ENCODE peak calls at places on chromosomes 12 and 14, in ten cellular contexts. F is choroid plexus epithelial cell; P is stomach; Q is effector memory CD8-positive, alpha-beta T cell; T is activated CD4-positive, CD25-positive, alpha-beta regulatory T cell treated with anti-CD3 and anti-CD28 coated beads, Interleukin-2, amount 50 U/mL, for 16 hours; Y is activated CD8-positive, alpha-beta memory T cell treated with anti-CD3 and anti-CD28 coated beads for 4 hours; J is stimulated activated CD8-positive, alpha-beta memory T cell treated with anti-CD3 and anti-CD28 coated beads, Interleukin-7, amount 100 ng/mL, for 1 hour; E is cardiac muscle cell; Z is occipital lobe; M is GDM1. S is an unnamed sample.

GRCh38 chr12:52015393-52016081 is 8.8 kb downstream of the TAMALIN start:
- DNase-seq in F (no peak), E (no peak), J (no peak), M (no peak), Y (no peak), T (no peak), Q (no peak), Z (peak; percentile 49), P (no peak), S (no peak)

GRCh38 chr14:36625014-36625413 is 36.6 kb upstream of the PAX9 start:
- DNase-seq in Q (no peak), P (no peak), M (no peak), E (no peak), T (no peak), Z (no peak), F (no peak), J (no peak), Y (no peak), S (no peak)

GRCh38 chr12:71746983-71747611 is 7.6 kb upstream of the RAB21 start:
- DNase-seq in E (peak; percentile 68), P (peak; percentile 33), T (peak; percentile 22), Z (peak; percentile 4), M (peak; percentile 42), Q (peak; percentile 52), F (peak; percentile 82), J (peak; percentile 10), Y (no peak), S (peak; percentile 71)

GRCh38 chr12:123973552-123974341 is 732 bp downstream of the ZNF664 start:
- DNase-seq in Y (no peak), M (no peak), P (peak; percentile 52), F (no peak), Q (no peak), E (peak; percentile 73), Z (peak; percentile 25), J (no peak), T (no peak), S (no peak)

GRCh38 chr12:93848453-93849120 is 171.4 kb downstream of the CRADD start:
- DNase-seq in P (no peak), T (no peak), Y (no peak), Q (no peak), F (no peak), Z (no peak), M (peak; percentile 66), E (no peak), J (no peak), S (no peak)

GRCh38 chr12:111076199-111076598 is 155.8 kb upstream of the MYL2 start:
- DNase-seq in T (no peak), E (no peak), F (no peak), Y (no peak), J (no peak), Q (no peak), P (no peak), Z (no peak), M (no peak), S (no peak)

GRCh38 chr12:44842669-44843068 is 33.4 kb downstream of the NELL2 start:
- DNase-seq in Y (no peak), M (no peak), F (no peak), Q (no peak), Z (no peak), E (no peak), J (no peak), P (no peak), T (no peak), S (no peak)

GRCh38 chr12:85130631-85131030 is 94.5 kb downstream of the LRRIQ1 start:
- DNase-seq in Q (no peak), M (no peak), F (peak; percentile 23), Y (no peak), E (no peak), Z (no peak), P (no peak), J (no peak), T (no peak), S (peak; percentile 2)

GRCh38 chr12:108589028-108589839 is 8.7 kb downstream of the TMEM119 start:
- DNase-seq in Q (no peak), Y (no peak), F (peak; percentile 74), E (no peak), P (no peak), T (no peak), Z (no peak), M (no peak), J (no peak), S (no peak)

GRCh38 chr12:54984602-54985376 is at the start of gene TESPA1:
- DNase-seq in Y (peak; percentile 78), T (peak; percentile 69), F (no peak), P (peak; percentile 54), E (no peak), Z (no peak), M (peak; percentile 90), Q (peak; percentile 79), J (peak; percentile 55), S (no peak)

GRCh38 chr12:60290532-60290931 is 694.7 kb downstream of the SLC16A7 start:
- DNase-seq in Z (no peak), M (no peak), P (no peak), F (no peak), E (no peak), Q (no peak), Y (no peak), T (no peak), J (no peak), S (no peak)

GRCh38 chr12:77667101-77667500 is 163.6 kb upstream of the NAV3 start:
- DNase-seq in F (peak; percentile 94), T (no peak), Q (no peak), Y (no peak), M (no peak), J (no peak), E (no peak), Z (no peak), P (no peak), S (no peak)

GRCh38 chr14:69879175-69880047 is at the start of gene SMOC1:
- DNase-seq in T (no peak), Y (no peak), F (peak; percentile 94), J (no peak), Z (peak; percentile 40), M (no peak), Q (no peak), P (peak; percentile 76), E (peak; percentile 90), S (peak; percentile 2)

GRCh38 chr12:14836336-14837210 is 6.8 kb downstream of the ART4 start:
- DNase-seq in Z (no peak), E (no peak), J (no peak), M (no peak), Y (no peak), T (no peak), Q (no peak), F (peak; percentile 89), P (no peak), S (peak; percentile 97)

GRCh38 chr12:54526800-54527630 is 22.4 kb upstream of the PDE1B start:
- DNase-seq in Z (peak; percentile 23), M (no peak), E (peak; percentile 76), Y (no peak), F (peak; percentile 56), P (peak; percentile 39), T (no peak), Q (peak; percentile 27), J (no peak), S (peak; percentile 8)

GRCh38 chr14:89616425-89617141 is 199.6 kb upstream of the FOXN3 start:
- DNase-seq in F (peak; percentile 77), P (no peak), Q (peak; percentile 47), M (no peak), J (no peak), Z (no peak), Y (no peak), T (no peak), E (no peak), S (peak; percentile 80)